ENCODE peak calls at places on chromosomes 16 and 17, in seven cellular contexts. J is upper lobe of right lung, W is AG04449, P is WTC11, Y is AG09309, G is B cell, F is dorsolateral prefrontal cortex. O is an unnamed sample.

GRCh38 chr17:44084131-44084538 is 13.6 kb downstream of the G6PC3 start:
- DNase-seq in J (peak; percentile 54), W (no peak), P (peak; percentile 69), Y (no peak), G (no peak), F (no peak), O (peak; percentile 62)

GRCh38 chr17:14541714-14542113 is 240.8 kb downstream of the HS3ST3B1 start:
- DNase-seq in J (no peak), W (no peak), P (no peak), Y (no peak), G (no peak), F (no peak), O (no peak)

GRCh38 chr17:66837883-66838665 is 3.2 kb downstream of the CACNG5 start:
- DNase-seq in J (no peak), W (no peak), P (no peak), Y (no peak), G (no peak), F (no peak), O (no peak)

GRCh38 chr16:48164907-48165715 is 9.3 kb upstream of the ABCC12 start:
- DNase-seq in J (peak; percentile 86), W (no peak), P (peak; percentile 86), Y (no peak), G (peak; percentile 62), F (peak; percentile 79), O (peak; percentile 88)

GRCh38 chr17:74408262-74408661 is 23.6 kb upstream of the GPRC5C start:
- DNase-seq in J (peak; percentile 72), W (no peak), P (no peak), Y (no peak), G (no peak), F (no peak), O (peak; percentile 66)

GRCh38 chr17:50815400-50815799 is 20.0 kb upstream of the WFIKKN2 start:
- DNase-seq in J (no peak), W (no peak), P (no peak), Y (no peak), G (no peak), F (no peak), O (no peak)

GRCh38 chr16:70679653-70680494 is 6.0 kb downstream of the MTSS2 start:
- DNase-seq in J (no peak), W (no peak), P (peak; percentile 72), Y (no peak), G (no peak), F (no peak), O (no peak)

GRCh38 chr17:65043802-65044201 is 12.7 kb downstream of the GNA13 start:
- DNase-seq in J (no peak), W (no peak), P (no peak), Y (no peak), G (no peak), F (no peak), O (no peak)

GRCh38 chr16:75837681-75838080 is 111.4 kb upstream of the CPHXL start:
- DNase-seq in J (no peak), W (no peak), P (no peak), Y (no peak), G (no peak), F (no peak), O (no peak)

GRCh38 chr17:68379692-68380677 is 77.3 kb downstream of the WIPI1 start:
- DNase-seq in J (no peak), W (no peak), P (no peak), Y (no peak), G (no peak), F (no peak), O (no peak)

GRCh38 chr16:63315229-63315628 is 1279.0 kb upstream of the CDH8 start:
- DNase-seq in J (no peak), W (no peak), P (no peak), Y (no peak), G (no peak), F (no peak), O (no peak)

GRCh38 chr17:8639709-8640108 is 9.2 kb upstream of the MYH10 start:
- DNase-seq in J (no peak), W (no peak), P (no peak), Y (no peak), G (no peak), F (no peak), O (no peak)

GRCh38 chr17:81518785-81519283 is 6.2 kb upstream of the ACTG1 start:
- DNase-seq in J (peak; percentile 84), W (no peak), P (no peak), Y (no peak), G (no peak), F (no peak), O (peak; percentile 74)

GRCh38 chr17:42025191-42025579 is 5.3 kb downstream of the NKIRAS2 start:
- DNase-seq in J (no peak), W (no peak), P (no peak), Y (no peak), G (no peak), F (no peak), O (no peak)

GRCh38 chr17:42026821-42027539 is 7.1 kb downstream of the NKIRAS2 start:
- DNase-seq in J (no peak), W (no peak), P (no peak), Y (no peak), G (no peak), F (no peak), O (no peak)

GRCh38 chr17:42027540-42027889 is 7.6 kb downstream of the NKIRAS2 start:
- DNase-seq in J (no peak), W (no peak), P (no peak), Y (no peak), G (no peak), F (no peak), O (no peak)

GRCh38 chr17:42028791-42029127 is 8.9 kb downstream of the NKIRAS2 start:
- DNase-seq in J (no peak), W (no peak), P (no peak), Y (no peak), G (no peak), F (no peak), O (no peak)

GRCh38 chr17:42027961-42028790 is 8.3 kb downstream of the NKIRAS2 start:
- DNase-seq in J (no peak), W (no peak), P (peak; percentile 76), Y (no peak), G (no peak), F (no peak), O (peak; percentile 41)
- TF ChIP-seq CTCF in J (peak; percentile 7), W (peak; percentile 5), P (no peak), Y (peak; percentile 27), G (no peak), F (no peak), O (peak; percentile 40)

GRCh38 chr17:4956493-4957061 is 5.7 kb downstream of the ENO3 start:
- DNase-seq in J (peak; percentile 75), W (no peak), P (peak; percentile 83), Y (no peak), G (no peak), F (no peak), O (no peak)
- TF ChIP-seq CTCF in J (peak; percentile 33), W (no peak), P (peak; percentile 53), Y (peak; percentile 27), G (no peak), F (no peak), O (no peak)

GRCh38 chr17:145671-146541 is 8.5 kb downstream of the SCGB1C2 start:
- DNase-seq in J (peak; percentile 59), W (no peak), P (no peak), Y (no peak), G (peak; percentile 33), F (no peak), O (no peak)

GRCh38 chr17:144936-145670 is 7.7 kb downstream of the SCGB1C2 start:
- DNase-seq in J (peak; percentile 25), W (no peak), P (no peak), Y (no peak), G (peak; percentile 9), F (no peak), O (no peak)

GRCh38 chr17:147796-148740 is 10.7 kb downstream of the SCGB1C2 start:
- DNase-seq in J (peak; percentile 56), W (no peak), P (no peak), Y (no peak), G (no peak), F (no peak), O (no peak)

GRCh38 chr17:146983-147761 is 9.8 kb downstream of the SCGB1C2 start:
- DNase-seq in J (peak; percentile 65), W (no peak), P (no peak), Y (no peak), G (peak; percentile 9), F (no peak), O (no peak)

DNA sequence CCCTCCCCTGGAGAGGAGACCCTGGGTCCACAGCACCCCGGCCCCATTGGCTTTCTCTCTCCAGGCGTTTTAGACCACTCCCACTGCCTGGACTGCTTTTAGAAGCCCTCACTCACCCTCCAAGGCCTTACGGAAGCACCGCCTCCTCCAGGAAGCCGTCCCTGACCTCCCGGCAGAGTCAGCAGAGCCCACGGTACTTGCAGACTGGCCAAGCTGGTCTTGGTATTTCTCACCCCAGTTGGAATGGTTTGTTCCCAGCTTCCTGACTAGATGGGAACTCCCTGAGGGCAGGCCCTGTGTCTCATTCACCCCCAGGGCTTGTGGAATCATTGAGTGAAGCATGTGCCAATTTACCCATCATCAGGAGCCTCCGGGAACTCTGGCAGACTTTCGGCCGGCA is 9.2 kb downstream of the SCGB1C2 start:
- DNase-seq in J (peak; percentile 48), W (no peak), P (no peak), Y (no peak), G (peak; percentile 27), F (no peak), O (no peak)
- TF ChIP-seq CTCF in J (no peak), W (no peak), P (no peak), Y (no peak), G (no peak), F (no peak), O (no peak)

GRCh38 chr17:75876190-75876937 is 2.0 kb downstream of the TRIM47 start:
- DNase-seq in J (peak; percentile 77), W (no peak), P (peak; percentile 71), Y (no peak), G (peak; percentile 78), F (no peak), O (peak; percentile 91)

GRCh38 chr17:75875940-75876189 is 2.5 kb downstream of the TRIM47 start:
- DNase-seq in J (no peak), W (no peak), P (no peak), Y (no peak), G (no peak), F (no peak), O (no peak)

GRCh38 chr17:75877752-75878173 is 618 bp downstream of the TRIM47 start:
- DNase-seq in J (peak; percentile 89), W (no peak), P (peak; percentile 81), Y (no peak), G (peak; percentile 68), F (peak; percentile 71), O (peak; percentile 84)

GRCh38 chr17:75876938-75877751 is 1.2 kb downstream of the TRIM47 start:
- DNase-seq in J (peak; percentile 91), W (peak; percentile 73), P (no peak), Y (peak; percentile 77), G (no peak), F (peak; percentile 76), O (peak; percentile 82)

DNA sequence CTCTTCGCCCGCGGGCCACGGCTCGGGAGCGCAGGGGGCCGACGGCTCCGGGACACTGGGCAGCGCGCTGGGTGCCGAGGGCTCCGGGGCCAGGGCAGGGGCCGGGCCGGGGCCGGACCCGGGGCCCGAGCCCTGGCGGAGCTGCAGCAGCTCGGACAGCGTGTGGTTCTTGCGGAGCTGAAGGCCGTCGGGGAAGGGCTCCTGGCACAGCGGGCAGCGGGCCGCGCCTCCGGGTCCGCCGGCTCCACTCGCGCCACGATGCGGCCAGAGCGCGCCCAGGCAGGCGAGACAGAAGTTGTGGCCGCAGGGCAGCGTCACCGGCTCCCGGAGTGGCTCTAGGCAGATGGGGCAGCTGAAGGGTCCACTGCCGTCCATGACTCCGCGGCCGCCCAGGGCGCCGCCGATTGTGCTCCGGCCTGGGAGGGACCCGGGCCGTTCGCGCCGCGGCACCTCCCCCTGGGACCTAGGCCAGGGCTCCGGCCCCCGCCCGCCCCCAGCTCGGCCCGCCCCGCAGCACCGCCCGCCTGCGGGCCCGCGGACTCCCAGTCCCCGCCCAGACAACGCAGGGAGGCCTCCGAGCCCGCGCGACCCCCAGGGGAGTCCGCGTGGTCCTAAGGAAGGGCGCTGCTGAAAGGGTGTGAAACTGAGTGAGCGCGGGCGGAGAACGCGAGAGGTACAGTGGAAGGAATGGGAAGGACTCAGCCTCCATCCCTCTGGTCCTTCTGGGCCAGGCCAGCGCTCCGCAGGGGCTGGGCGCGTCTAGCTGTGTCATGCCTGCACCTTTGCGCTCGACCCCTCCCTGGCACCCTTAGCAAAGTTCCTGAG is at the start of gene TRIM47:
- DNase-seq in J (peak; percentile 82), W (no peak), P (peak; percentile 53), Y (no peak), G (no peak), F (peak; percentile 52), O (peak; percentile 66)
- TF ChIP-seq CTCF in J (no peak), W (peak; percentile 39), P (no peak), Y (peak; percentile 21), G (peak; percentile 40), F (peak; percentile 23), O (no peak)

O was measured in Calu3.